ENCODE peak calls at places on chromosomes 4 and X, in eight cellular contexts. S is thoracic aorta, M is mucosa of descending colon, T is left lung, Q is HFFc6, A is tibial artery, P is foreskin fibroblast, X is osteocyte. O is an unnamed sample.

GRCh38 chrX:80430826-80431501 is 10.7 kb downstream of the TENT5D start:
- DNase-seq in A (no peak), T (no peak), Q (no peak), M (no peak), S (no peak), X (no peak), P (no peak), O (no peak)

GRCh38 chr4:89586864-89587263 is 250.1 kb downstream of the SNCA start:
- DNase-seq in S (no peak), T (no peak), Q (peak), P (peak), X (no peak), M (no peak), A (no peak), O (no peak)

GRCh38 chrX:45842207-45842900 is 641.7 kb upstream of the DIPK2B start:
- DNase-seq in P (no peak), X (no peak), M (no peak), T (no peak), Q (no peak), S (no peak), A (no peak), O (no peak)

GRCh38 chrX:130118396-130118795 is 8.1 kb upstream of the ELF4 start:
- DNase-seq in X (no peak), Q (peak), A (no peak), T (no peak), S (no peak), M (no peak), P (peak), O (no peak)

GRCh38 chr4:2793578-2793919 is 664 bp downstream of the SH3BP2 start:
- DNase-seq in A (peak), T (peak), M (peak), S (no peak), X (peak), P (peak), Q (peak), O (peak)

GRCh38 chr4:158020734-158021346 is 152.0 kb downstream of the GASK1B start:
- DNase-seq in X (no peak), S (no peak), Q (peak), A (no peak), M (no peak), P (peak), T (no peak), O (peak)

GRCh38 chr4:4869380-4869723 is 9.9 kb downstream of the MSX1 start:
- DNase-seq in P (no peak), Q (no peak), M (no peak), T (no peak), A (no peak), S (no peak), X (no peak), O (no peak)

GRCh38 chrX:47264507-47265173 is 31.8 kb downstream of the USP11 start:
- DNase-seq in M (no peak), T (no peak), X (no peak), S (no peak), P (peak), A (no peak), Q (peak), O (peak)

GRCh38 chr4:40032785-40033184 is 23.9 kb upstream of the N4BP2 start:
- DNase-seq in X (no peak), S (no peak), M (no peak), Q (no peak), T (no peak), A (no peak), P (no peak), O (no peak)

GRCh38 chr4:55866973-55867574 is 13.6 kb downstream of the EXOC1 start:
- DNase-seq in M (peak), Q (peak), A (no peak), X (no peak), S (no peak), P (peak), T (no peak), O (peak)

GRCh38 chr4:152028131-152028530 is 267.3 kb upstream of the GATB start:
- DNase-seq in S (no peak), M (no peak), A (no peak), T (no peak), P (no peak), X (no peak), Q (no peak), O (no peak)

GRCh38 chrX:109732319-109732779 is 708 bp downstream of the ACSL4 start:
- DNase-seq in P (peak), S (no peak), X (no peak), Q (peak), M (peak), T (no peak), A (no peak), O (peak)

GRCh38 chr4:189974056-189974455 is 33.4 kb downstream of the FRG1 start:
- DNase-seq in M (no peak), T (no peak), Q (no peak), A (no peak), S (no peak), P (no peak), X (no peak), O (no peak)

GRCh38 chr4:13298655-13299054 is 185.5 kb downstream of the RAB28 start:
- DNase-seq in M (peak), T (no peak), A (no peak), Q (no peak), X (no peak), P (no peak), S (no peak), O (no peak)
- TF ChIP-seq CTCF in M (no peak), T (no peak), A (no peak), Q (no peak), X (no peak), P (no peak), S (peak), O (no peak)

GRCh38 chr4:137070614-137071013 is 461.7 kb downstream of the PCDH18 start:
- DNase-seq in A (no peak), S (no peak), M (no peak), T (peak), X (no peak), P (no peak), Q (no peak), O (no peak)
- TF ChIP-seq CTCF in A (no peak), S (no peak), M (no peak), T (no peak), X (no peak), P (no peak), Q (no peak), O (no peak)

DNA sequence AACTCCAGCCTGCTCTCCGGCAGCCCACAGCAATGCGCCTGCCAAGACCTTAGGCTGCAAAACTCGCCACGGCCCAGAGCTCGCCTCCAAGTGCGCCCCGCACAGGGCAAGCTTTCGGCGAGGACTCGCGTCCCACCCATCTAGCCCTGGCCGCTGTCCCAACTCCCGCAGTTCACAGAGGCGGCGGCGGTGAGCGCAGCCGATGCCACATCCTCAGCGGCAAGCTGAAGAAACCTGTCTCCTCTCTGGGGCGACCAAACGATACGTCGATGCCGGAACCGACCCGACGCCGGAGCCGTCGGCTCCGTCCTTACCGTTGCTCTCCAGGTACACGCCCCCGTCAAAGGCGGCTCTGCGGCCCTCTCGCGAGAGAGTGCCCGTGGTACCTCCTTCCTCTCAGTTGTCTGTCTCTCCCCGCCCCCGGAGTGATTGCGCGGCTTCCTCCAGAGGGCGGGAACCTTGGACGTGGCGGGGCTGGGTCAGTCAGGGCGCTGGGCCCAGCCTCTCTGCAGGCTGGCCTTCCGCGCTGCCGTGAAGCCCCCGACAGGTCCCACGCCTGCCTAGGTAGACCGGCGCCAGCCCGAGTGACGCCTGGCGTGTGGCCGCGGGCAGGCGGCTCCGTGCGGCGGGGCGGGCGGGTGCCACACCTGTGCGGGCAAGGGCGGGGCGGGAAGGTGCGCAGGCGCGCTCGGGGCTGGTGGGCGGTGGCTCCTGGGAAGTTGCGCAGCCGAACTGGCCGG is 380 bp upstream of the RAB33B start:
- DNase-seq in A (peak), M (peak), X (peak), S (peak), P (peak), Q (peak), T (peak), O (peak)
- TF ChIP-seq CTCF in A (no peak), M (no peak), X (no peak), S (no peak), P (no peak), Q (peak), T (no peak), O (no peak)

DNA sequence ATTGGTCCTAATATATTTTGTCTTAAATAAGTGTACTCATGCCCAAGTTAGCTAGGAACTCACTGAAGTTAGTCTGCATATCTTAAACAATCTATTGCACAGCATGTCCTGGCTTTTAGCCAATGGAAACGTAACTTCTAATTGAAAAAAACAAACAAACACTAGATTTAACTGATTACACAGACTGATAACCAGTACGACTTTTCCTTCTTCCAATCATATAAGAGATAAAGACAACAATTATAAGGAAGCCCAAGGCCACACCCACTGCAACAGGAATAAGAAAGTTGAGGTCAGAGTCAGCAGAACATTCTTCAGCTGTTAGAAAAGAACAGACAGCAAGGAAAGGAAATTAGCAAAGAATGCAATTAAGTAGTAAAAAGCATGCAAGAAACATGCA is 40.8 kb downstream of the LAMP2 start:
- DNase-seq in T (no peak), S (no peak), Q (no peak), X (no peak), M (peak), P (peak), A (no peak), O (no peak)
- TF ChIP-seq CTCF in T (no peak), S (no peak), Q (no peak), X (no peak), M (no peak), P (no peak), A (no peak), O (no peak)

DNA sequence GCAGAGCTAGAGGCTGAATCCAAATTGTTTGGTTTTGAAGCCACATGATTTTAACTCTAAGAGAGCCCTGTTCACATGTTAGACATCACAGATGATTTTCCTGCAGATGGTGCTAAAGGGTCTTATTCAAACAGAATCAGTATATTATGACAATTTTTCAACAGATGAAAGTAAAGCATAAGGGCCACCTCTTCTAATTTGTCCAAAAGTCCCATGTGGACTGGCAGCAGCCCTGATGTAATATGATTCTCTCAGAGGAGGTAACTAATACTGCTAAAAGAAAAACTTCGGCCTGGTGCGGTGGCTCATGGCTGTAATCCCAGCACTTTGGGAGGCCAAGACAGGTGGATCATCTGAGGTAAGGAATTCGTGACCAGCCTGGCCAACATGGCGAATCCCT is 26.0 kb upstream of the SETD7 start:
- DNase-seq in P (peak), Q (no peak), A (no peak), X (no peak), T (no peak), M (no peak), S (no peak), O (peak)
- TF ChIP-seq CTCF in P (no peak), Q (peak), A (no peak), X (peak), T (no peak), M (no peak), S (no peak), O (no peak)

GRCh38 chrX:49701323-49701722 is 5.5 kb upstream of the PAGE1 start:
- DNase-seq in Q (no peak), M (no peak), S (no peak), P (no peak), X (no peak), T (no peak), A (no peak), O (no peak)

GRCh38 chrX:49695276-49696180 is at the start of gene PAGE1:
- DNase-seq in P (no peak), S (no peak), X (no peak), A (no peak), M (no peak), T (no peak), Q (no peak), O (no peak)
- TF ChIP-seq CTCF in P (no peak), S (no peak), X (no peak), A (no peak), M (no peak), T (no peak), Q (no peak), O (no peak)

DNA sequence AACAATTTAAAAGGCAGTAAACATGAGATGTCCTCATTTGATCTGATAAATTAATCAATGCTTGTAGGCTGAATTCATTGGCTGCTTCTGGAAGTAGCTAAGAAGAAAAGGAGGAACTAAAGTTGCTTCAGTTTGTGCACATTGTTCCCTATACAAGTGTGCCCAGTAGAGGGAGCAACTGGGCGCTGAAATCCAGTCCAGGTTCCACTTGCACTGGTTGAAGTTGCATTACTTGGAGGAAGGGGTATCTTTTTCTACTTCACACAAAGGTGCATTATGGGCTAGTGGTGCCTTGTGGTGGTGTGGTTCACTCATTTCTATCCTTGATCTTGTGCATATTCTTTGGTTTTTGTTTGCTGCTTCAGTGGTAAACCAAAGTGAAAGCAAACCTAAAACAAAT is 67.9 kb upstream of the SOX3 start:
- DNase-seq in M (peak), P (no peak), X (no peak), A (peak), S (no peak), Q (peak), T (no peak), O (peak)
- TF ChIP-seq CTCF in M (no peak), P (peak), X (peak), A (peak), S (no peak), Q (peak), T (peak), O (peak)

DNA sequence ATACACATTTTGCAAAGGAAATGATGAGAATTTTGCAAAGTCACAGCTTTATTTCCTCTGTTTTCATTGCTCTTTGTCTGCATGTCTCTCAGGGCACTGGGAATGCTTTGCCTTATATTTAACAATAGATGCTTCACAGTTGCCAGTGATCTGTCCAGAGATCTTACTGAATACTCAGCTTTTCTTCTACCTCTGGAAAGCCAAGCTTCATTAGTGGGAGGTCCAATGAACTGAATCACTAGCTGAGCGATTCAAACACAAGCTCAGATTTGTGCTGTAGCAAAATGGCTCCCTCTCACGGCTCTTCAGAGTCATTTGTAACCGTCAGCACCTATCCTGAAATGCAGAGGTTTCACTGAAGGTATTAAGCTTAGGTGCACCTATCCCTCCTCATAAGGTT is 138.9 kb downstream of the DCLK2 start:
- DNase-seq in A (no peak), S (no peak), X (no peak), P (peak), M (no peak), Q (peak), T (no peak), O (peak)
- TF ChIP-seq CTCF in A (no peak), S (peak), X (peak), P (peak), M (no peak), Q (peak), T (no peak), O (peak)

DNA sequence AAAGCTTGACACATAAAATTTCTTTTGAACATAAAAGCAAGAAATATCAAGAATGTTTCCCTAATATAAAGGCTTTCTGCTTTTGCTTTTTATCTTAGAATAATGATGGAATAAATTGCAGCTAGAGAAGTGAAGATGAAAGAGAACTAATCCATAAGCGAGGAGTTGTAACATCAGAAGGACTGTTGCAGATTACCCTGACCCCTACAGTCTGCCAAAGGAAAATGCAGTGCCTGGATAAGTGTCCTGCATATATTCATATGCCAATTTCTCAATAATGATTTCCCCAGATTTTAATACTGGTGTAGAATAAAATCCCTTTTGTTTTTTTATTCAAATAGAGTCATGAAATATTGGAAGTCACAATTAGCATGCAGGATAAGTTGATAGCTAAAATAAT is 115.9 kb downstream of the MAGEC2 start:
- DNase-seq in Q (peak), M (no peak), P (peak), S (no peak), X (no peak), A (no peak), T (no peak), O (peak)
- TF ChIP-seq CTCF in Q (peak), M (no peak), P (no peak), S (peak), X (peak), A (peak), T (peak), O (peak)

O was measured in cardiac muscle cell.